ENCODE peak calls at places on chromosomes 6 and 20, in four cellular contexts. H is GM13977, Q is body of pancreas, Y is activated B cell treated with CpG ODN at 0.5 μM for 24 hours. G is an unnamed sample.

GRCh38 chr6:147947521-147947920 is 395.1 kb upstream of the SASH1 start:
- DNase-seq in H (no peak), Q (no peak), Y (no peak), G (no peak)

GRCh38 chr20:877814-878213 is 38.3 kb downstream of the ANGPT4 start:
- DNase-seq in Q (no peak), H (no peak), Y (no peak), G (no peak)

GRCh38 chr6:53263915-53264314 is 84.8 kb downstream of the ELOVL5 start:
- DNase-seq in Q (no peak), H (no peak), Y (no peak), G (no peak)

GRCh38 chr6:115830895-115831294 is 229.8 kb downstream of the FRK start:
- DNase-seq in H (no peak), Q (no peak), Y (no peak), G (no peak)

GRCh38 chr6:14344486-14344885 is 226.9 kb downstream of the CD83 start:
- DNase-seq in Y (no peak), Q (no peak), H (no peak), G (no peak)

GRCh38 chr6:137339929-137340559 is 120.9 kb upstream of the IFNGR1 start:
- DNase-seq in Y (no peak), Q (no peak), H (no peak), G (no peak)

GRCh38 chr20:64063389-64064144 is 569 bp downstream of the TCEA2 start:
- DNase-seq in Q (no peak), H (no peak), Y (no peak), G (peak)

GRCh38 chr6:41560440-41561192 is 14.4 kb downstream of the FOXP4 start:
- DNase-seq in H (peak), Y (peak), Q (peak), G (peak)

GRCh38 chr6:158014505-158015187 is 33.0 kb downstream of the SYNJ2 start:
- DNase-seq in H (no peak), Q (no peak), Y (no peak), G (no peak)

GRCh38 chr20:32509639-32510066 is 75.5 kb downstream of the NOL4L start:
- DNase-seq in H (no peak), Y (no peak), Q (no peak), G (no peak)
- TF ChIP-seq CTCF in H (no peak), Y (no peak), Q (no peak), G (no peak)

DNA sequence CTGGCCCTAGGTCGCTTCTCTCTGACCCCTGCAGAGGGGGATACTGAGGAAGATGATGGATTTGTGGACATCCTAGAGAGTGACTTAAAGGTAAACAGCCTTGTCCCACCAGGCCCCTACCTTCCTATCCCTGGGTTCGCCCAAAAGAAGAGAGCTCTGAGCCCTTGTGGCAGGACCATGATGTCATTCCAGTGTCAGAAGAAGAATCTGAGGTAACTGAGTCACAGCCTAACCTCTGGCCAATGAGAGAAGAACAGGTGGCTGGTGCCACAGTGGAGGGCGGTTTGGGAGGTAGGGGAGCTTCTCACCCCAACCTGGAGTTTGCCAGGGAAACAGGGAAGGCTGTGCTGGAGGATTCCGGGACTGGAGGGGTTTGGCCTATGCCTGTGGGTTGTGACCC is 5.2 kb downstream of the CDC25B start:
- DNase-seq in Q (no peak), Y (no peak), H (no peak), G (no peak)
- TF ChIP-seq CTCF in Q (no peak), Y (no peak), H (no peak), G (no peak)

GRCh38 chr6:96898241-96898851 is 655 bp upstream of the NDUFAF4 start:
- DNase-seq in H (peak), Y (no peak), Q (no peak), G (no peak)
- TF ChIP-seq CTCF in H (no peak), Y (no peak), Q (no peak), G (no peak)

DNA sequence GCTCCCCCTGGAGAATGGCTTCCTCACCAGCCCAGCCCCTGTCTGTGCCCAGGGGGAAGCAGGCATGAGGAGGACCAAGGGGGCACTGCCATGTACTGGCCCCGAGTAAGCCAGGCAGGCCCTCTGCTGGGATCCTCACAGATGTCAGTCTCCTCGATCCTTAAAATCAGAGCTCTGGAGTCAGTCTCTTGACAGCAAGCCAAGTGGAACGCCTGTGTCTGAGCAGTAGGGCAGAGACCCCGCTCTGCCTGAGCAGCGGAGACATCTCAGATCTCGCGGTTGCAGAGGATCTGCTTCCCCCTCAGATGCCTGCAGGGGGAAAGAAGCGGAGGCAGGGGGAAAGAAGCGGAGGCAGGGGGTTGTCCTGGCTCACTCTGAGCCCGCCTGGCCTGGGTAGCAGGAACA is 92.6 kb downstream of the SNX5 start:
- DNase-seq in H (no peak), Q (no peak), Y (no peak), G (no peak)
- TF ChIP-seq CTCF in H (no peak), Q (no peak), Y (no peak), G (no peak)

G was measured in colonic mucosa.